ENCODE peak calls at places on chromosomes 16 and 17, in four cellular contexts. A is neural crest cell, W is left ventricle myocardium inferior, X is AG04449. Y is an unnamed sample.

GRCh38 chr16:28893291-28893690 is 15.0 kb downstream of the ATP2A1 start:
- DNase-seq in W (no peak), A (no peak), X (no peak), Y (no peak)

GRCh38 chr16:48608871-48609452 is 1.0 kb downstream of the N4BP1 start:
- DNase-seq in W (no peak), A (no peak), X (no peak), Y (no peak)

GRCh38 chr16:165539-166374 is at the start of gene HBM:
- DNase-seq in W (no peak), A (no peak), X (no peak), Y (no peak)

GRCh38 chr17:13416748-13417363 is 184.9 kb downstream of the HS3ST3A1 start:
- DNase-seq in A (no peak), W (no peak), X (no peak), Y (no peak)

GRCh38 chr16:54061454-54061853 is 225.1 kb downstream of the IRX3 start:
- DNase-seq in W (no peak), X (no peak), A (no peak), Y (no peak)

GRCh38 chr17:21357281-21357680 is 18.9 kb upstream of the KCNJ12 start:
- DNase-seq in X (no peak), A (no peak), W (peak), Y (no peak)

GRCh38 chr17:28317965-28318758 is 838 bp upstream of the TMEM97 start:
- DNase-seq in A (peak), X (no peak), W (no peak), Y (no peak)

GRCh38 chr16:23496826-23497542 is 13.3 kb downstream of the GGA2 start:
- DNase-seq in W (no peak), X (no peak), A (no peak), Y (no peak)

GRCh38 chr16:86924537-86924936 is 346.2 kb downstream of the FOXL1 start:
- DNase-seq in A (no peak), W (no peak), X (peak), Y (peak)

GRCh38 chr17:43914451-43914850 is 7.1 kb upstream of the MPP2 start:
- DNase-seq in X (no peak), W (no peak), A (no peak), Y (no peak)

GRCh38 chr17:80487511-80487910 is 11.1 kb upstream of the NPTX1 start:
- DNase-seq in A (no peak), X (no peak), W (no peak), Y (no peak)

GRCh38 chr17:50765454-50766221 is 1.7 kb downstream of the ANKRD40CL start:
- DNase-seq in A (no peak), X (no peak), W (no peak), Y (no peak)

GRCh38 chr16:4270595-4270994 is 2.2 kb downstream of the TFAP4 start:
- DNase-seq in W (no peak), X (no peak), A (no peak), Y (no peak)

GRCh38 chr17:64357191-64357981 is 33.3 kb downstream of the PECAM1 start:
- DNase-seq in A (no peak), X (peak), W (peak), Y (peak)

GRCh38 chr16:85303354-85303883 is 191.1 kb upstream of the CIBAR2 start:
- DNase-seq in W (peak), A (peak), X (no peak), Y (no peak)

GRCh38 chr16:6190756-6191155 is 1093.2 kb upstream of the EEF2KMT start:
- DNase-seq in W (no peak), X (no peak), A (no peak), Y (no peak)

GRCh38 chr16:23608194-23608593 is 12.1 kb upstream of the NDUFAB1 start:
- DNase-seq in X (no peak), W (no peak), A (no peak), Y (no peak)

GRCh38 chr16:13997933-13998332 is 73.2 kb upstream of the MRTFB start:
- DNase-seq in W (no peak), X (no peak), A (no peak), Y (no peak)

GRCh38 chr17:61157246-61157887 is 242.3 kb upstream of the TBX2 start:
- DNase-seq in X (no peak), W (no peak), A (no peak), Y (peak)

GRCh38 chr17:59830007-59830630 is 62.6 kb downstream of the TUBD1 start:
- DNase-seq in W (no peak), A (no peak), X (no peak), Y (no peak)

GRCh38 chr16:797120-797420 is 3.5 kb downstream of the GNG13 start:
- DNase-seq in X (no peak), W (no peak), A (no peak), Y (no peak)

GRCh38 chr16:73171380-73171779 is 123.5 kb upstream of the ZFHX3 start:
- DNase-seq in W (no peak), A (no peak), X (no peak), Y (no peak)

GRCh38 chr17:40026816-40027613 is 11.8 kb downstream of the CSF3 start:
- DNase-seq in W (peak), X (no peak), A (peak), Y (peak)

GRCh38 chr17:44314031-44314430 is 5.6 kb downstream of the RUNDC3A start:
- DNase-seq in A (no peak), W (no peak), X (no peak), Y (no peak)

GRCh38 chr16:30068750-30069574 is 3.4 kb downstream of the ALDOA start:
- DNase-seq in W (no peak), X (no peak), A (no peak), Y (no peak)

GRCh38 chr17:6556121-6557039 is at the start of gene PITPNM3:
- DNase-seq in X (no peak), W (no peak), A (no peak), Y (no peak)

GRCh38 chr17:16158721-16159120 is 56.6 kb downstream of the NCOR1 start:
- DNase-seq in X (no peak), A (no peak), W (no peak), Y (no peak)

GRCh38 chr16:56950051-56950450 is 11.7 kb upstream of the CETP start:
- DNase-seq in W (no peak), A (no peak), X (no peak), Y (no peak)

GRCh38 chr17:28550858-28551257 is 1.6 kb downstream of the UNC119 start:
- DNase-seq in X (no peak), A (no peak), W (no peak), Y (no peak)

GRCh38 chr17:76537578-76538280 is at the start of gene CYGB:
- DNase-seq in W (peak), X (no peak), A (no peak), Y (no peak)

GRCh38 chr16:55039511-55039910 is 108.8 kb downstream of the IRX5 start:
- DNase-seq in A (no peak), X (no peak), W (no peak), Y (no peak)

GRCh38 chr16:89431158-89431584 is 59.2 kb downstream of the ANKRD11 start:
- DNase-seq in X (no peak), W (no peak), A (no peak), Y (peak)

GRCh38 chr17:823501-823902 is 41.3 kb downstream of the MRM3 start:
- DNase-seq in X (no peak), A (no peak), W (no peak), Y (no peak)

DNA sequence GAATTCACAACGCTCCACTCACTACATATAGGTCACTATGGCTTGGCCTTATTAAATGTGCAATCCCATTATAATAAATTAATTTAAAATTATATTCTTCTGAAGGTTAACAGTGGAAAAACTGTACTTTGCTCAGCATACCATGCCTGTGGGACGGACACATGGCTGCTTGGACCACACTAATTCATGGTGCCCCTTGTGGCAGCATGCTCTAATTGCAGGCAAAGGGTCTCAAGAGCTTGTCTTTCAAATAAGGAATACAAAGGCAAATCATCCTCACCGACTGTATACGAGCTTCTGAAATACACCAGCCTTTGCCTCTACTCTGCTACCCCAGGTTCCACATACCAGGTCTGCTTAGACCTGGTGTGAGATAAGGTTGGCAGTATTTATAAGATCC is 11.7 kb downstream of the SMPD3 start:
- DNase-seq in W (no peak), X (no peak), A (no peak), Y (no peak)
- TF ChIP-seq CTCF in W (no peak), X (no peak), A (peak), Y (no peak)

GRCh38 chr16:69073181-69073669 is 32.2 kb upstream of the HAS3 start:
- DNase-seq in A (no peak), W (no peak), X (no peak), Y (peak)
- TF ChIP-seq CTCF in A (no peak), W (no peak), X (no peak), Y (no peak)

DNA sequence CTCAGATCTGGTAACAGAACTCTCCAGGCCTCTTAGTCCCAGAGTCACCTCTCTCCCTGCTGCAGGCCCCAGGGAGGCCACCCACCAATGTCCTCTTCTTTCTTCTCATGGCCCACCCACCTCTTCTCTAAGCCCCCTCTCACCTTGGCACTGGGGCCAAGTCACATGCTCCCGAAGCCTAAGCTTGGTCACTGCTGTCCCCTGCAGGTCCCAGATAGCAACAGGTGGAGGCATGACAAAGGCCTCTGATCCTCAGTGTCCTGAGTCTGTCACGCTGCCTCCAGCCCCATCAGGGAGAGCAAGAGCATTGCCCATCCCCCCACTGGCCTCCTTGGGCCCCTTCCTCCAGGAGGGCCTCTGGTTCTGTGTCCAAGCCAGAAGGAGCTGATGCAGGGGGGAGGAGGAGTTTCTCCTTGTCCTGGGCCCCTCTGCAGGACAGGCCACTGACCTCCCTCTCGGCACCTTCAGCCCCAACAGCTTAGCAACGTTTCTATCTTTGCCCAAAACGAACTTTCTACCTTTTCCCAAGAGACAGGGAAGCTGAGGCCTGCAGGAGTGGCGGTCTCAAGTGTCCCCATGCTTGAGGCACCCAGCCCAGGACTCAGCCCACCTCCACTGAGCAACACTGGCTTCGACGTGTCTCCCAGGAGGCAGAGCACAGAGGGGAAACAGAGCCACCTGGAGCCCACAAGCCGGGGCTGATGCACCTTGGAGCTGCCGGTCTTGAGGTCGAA is 8.6 kb downstream of the P2RX1 start:
- DNase-seq in A (no peak), W (no peak), X (no peak), Y (no peak)
- TF ChIP-seq CTCF in A (no peak), W (peak), X (peak), Y (peak)

DNA sequence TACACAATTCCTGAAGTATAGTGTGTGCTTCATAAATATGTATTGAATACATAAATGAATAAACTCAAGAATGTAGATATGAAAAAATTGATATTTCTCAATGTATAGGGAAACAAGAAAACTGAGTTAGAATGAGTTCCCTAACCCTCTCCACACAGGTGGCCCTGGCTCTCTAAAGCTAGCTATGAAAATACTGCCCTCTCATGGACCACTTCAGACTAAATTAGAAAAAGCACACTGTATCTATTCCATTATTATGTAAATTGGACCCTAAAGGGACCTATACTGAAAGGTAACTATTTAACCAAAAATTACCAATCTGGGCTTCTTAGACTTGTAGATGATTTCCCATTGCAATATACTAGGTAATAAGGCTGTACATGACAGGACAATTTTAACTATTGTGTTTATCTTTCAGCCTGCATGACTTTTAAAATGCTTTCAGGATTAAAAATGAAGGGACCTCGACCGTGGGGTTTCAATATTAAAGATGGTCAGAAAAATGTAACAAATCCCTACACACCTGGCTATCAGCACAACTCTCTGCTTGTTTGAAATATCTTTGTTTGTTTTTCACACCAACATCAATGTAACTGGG is 672.5 kb upstream of the KIF2B start:
- DNase-seq in W (no peak), X (no peak), A (no peak), Y (no peak)
- TF ChIP-seq CTCF in W (no peak), X (no peak), A (peak), Y (no peak)

Y was measured in AG09319.